ENCODE peak calls at places on chromosomes 13 and 19, in five cellular contexts. J, W, N, H and A are unnamed samples.

GRCh38 chr19:31783592-31783991 is 434.4 kb upstream of the TSHZ3 start:
- DNase-seq in H (no peak), N (no peak), W (no peak), J (no peak), A (no peak)

GRCh38 chr13:20274466-20274865 is 42.3 kb upstream of the GJB6 start:
- DNase-seq in J (no peak), W (no peak), N (no peak), H (no peak), A (no peak)

GRCh38 chr19:29442094-29442493 is 83.7 kb upstream of the VSTM2B start:
- DNase-seq in N (no peak), W (no peak), J (no peak), H (no peak), A (no peak)

GRCh38 chr13:46359731-46360130 is 27.3 kb downstream of the RUBCNL start:
- DNase-seq in W (no peak), H (no peak), J (no peak), N (peak), A (no peak)

GRCh38 chr19:1236566-1236965 is 1.2 kb downstream of the CBARP start:
- DNase-seq in H (no peak), J (peak), N (no peak), W (no peak), A (no peak)

GRCh38 chr19:41265376-41266153 is 1.4 kb downstream of the HNRNPUL1 start:
- DNase-seq in J (peak), H (no peak), N (peak), W (no peak), A (peak)

GRCh38 chr13:77026255-77026782 is 640 bp downstream of the FBXL3 start:
- DNase-seq in H (peak), J (peak), N (peak), W (peak), A (peak)

GRCh38 chr13:30034448-30034795 is 184.0 kb upstream of the UBL3 start:
- DNase-seq in W (no peak), J (no peak), N (no peak), H (no peak), A (no peak)

GRCh38 chr19:43651758-43652545 is 12.3 kb upstream of the CADM4 start:
- DNase-seq in N (peak), W (peak), J (peak), H (no peak), A (peak)

GRCh38 chr13:48426052-48426451 is 13.1 kb upstream of the LPAR6 start:
- DNase-seq in H (no peak), N (no peak), J (no peak), W (no peak), A (no peak)

GRCh38 chr13:30398601-30399072 is 23.7 kb upstream of the UBE2L5 start:
- DNase-seq in J (no peak), N (no peak), W (no peak), H (no peak), A (no peak)

GRCh38 chr13:34128661-34129060 is 310.7 kb downstream of the RFC3 start:
- DNase-seq in J (no peak), H (no peak), W (no peak), N (no peak), A (no peak)

GRCh38 chr13:53165201-53165600 is 136.6 kb downstream of the OLFM4 start:
- DNase-seq in W (no peak), J (no peak), N (no peak), H (no peak), A (no peak)

GRCh38 chr19:30255783-30256509 is 116.2 kb upstream of the ZNF536 start:
- DNase-seq in W (no peak), J (peak), H (no peak), N (no peak), A (no peak)

GRCh38 chr13:28707629-28708427 is 10.9 kb downstream of the SLC46A3 start:
- DNase-seq in N (no peak), H (no peak), W (no peak), J (no peak), A (no peak)

GRCh38 chr19:1809663-1810062 is 2.4 kb downstream of the ATP8B3 start:
- DNase-seq in H (no peak), N (no peak), J (no peak), W (no peak), A (no peak)

GRCh38 chr13:43749503-43749902 is 37.3 kb downstream of the ENOX1 start:
- DNase-seq in J (no peak), W (no peak), H (no peak), N (no peak), A (no peak)

GRCh38 chr19:12948597-12949362 is 3.1 kb downstream of the RAD23A start:
- DNase-seq in H (no peak), N (no peak), J (no peak), W (no peak), A (no peak)

GRCh38 chr19:38527466-38528136 is 90.2 kb downstream of the MAP4K1 start:
- DNase-seq in H (no peak), W (no peak), N (peak), J (no peak), A (no peak)

GRCh38 chr13:42283574-42283973 is 11.6 kb downstream of the AKAP11 start:
- DNase-seq in H (no peak), N (no peak), W (no peak), J (no peak), A (no peak)

GRCh38 chr13:29901714-29902631 is 51.6 kb upstream of the UBL3 start:
- DNase-seq in H (no peak), N (peak), W (peak), J (no peak), A (no peak)

GRCh38 chr13:41546372-41547252 is 89.3 kb downstream of the RGCC start:
- DNase-seq in J (no peak), W (no peak), N (no peak), H (no peak), A (no peak)

GRCh38 chr19:29305268-29305667 is 92.3 kb upstream of the UQCRFS1 start:
- DNase-seq in H (no peak), N (no peak), J (no peak), W (no peak), A (no peak)

GRCh38 chr13:40568672-40569350 is 97.6 kb downstream of the FOXO1 start:
- DNase-seq in H (no peak), N (no peak), W (no peak), J (no peak), A (no peak)

GRCh38 chr13:23322353-23323336 is 110.9 kb downstream of the SACS start:
- DNase-seq in W (no peak), N (no peak), H (no peak), J (no peak), A (no peak)

GRCh38 chr13:47033216-47033615 is 136.4 kb upstream of the HTR2A start:
- DNase-seq in W (no peak), J (no peak), N (no peak), H (no peak), A (no peak)

GRCh38 chr19:1302534-1303239 is 17.0 kb downstream of the EFNA2 start:
- DNase-seq in W (no peak), H (no peak), J (no peak), N (no peak), A (no peak)

GRCh38 chr13:23381877-23382276 is 51.6 kb downstream of the SACS start:
- DNase-seq in J (peak), H (no peak), N (no peak), W (no peak), A (no peak)

GRCh38 chr13:34515201-34515600 is 426.9 kb upstream of the NBEA start:
- DNase-seq in H (no peak), J (no peak), W (no peak), N (no peak), A (no peak)

GRCh38 chr13:31725841-31726240 is 13.5 kb upstream of the RXFP2 start:
- DNase-seq in W (no peak), N (no peak), J (no peak), H (no peak), A (no peak)

GRCh38 chr19:34556500-34556899 is 74.9 kb downstream of the WTIP start:
- DNase-seq in H (no peak), W (no peak), J (no peak), N (peak), A (no peak)

DNA sequence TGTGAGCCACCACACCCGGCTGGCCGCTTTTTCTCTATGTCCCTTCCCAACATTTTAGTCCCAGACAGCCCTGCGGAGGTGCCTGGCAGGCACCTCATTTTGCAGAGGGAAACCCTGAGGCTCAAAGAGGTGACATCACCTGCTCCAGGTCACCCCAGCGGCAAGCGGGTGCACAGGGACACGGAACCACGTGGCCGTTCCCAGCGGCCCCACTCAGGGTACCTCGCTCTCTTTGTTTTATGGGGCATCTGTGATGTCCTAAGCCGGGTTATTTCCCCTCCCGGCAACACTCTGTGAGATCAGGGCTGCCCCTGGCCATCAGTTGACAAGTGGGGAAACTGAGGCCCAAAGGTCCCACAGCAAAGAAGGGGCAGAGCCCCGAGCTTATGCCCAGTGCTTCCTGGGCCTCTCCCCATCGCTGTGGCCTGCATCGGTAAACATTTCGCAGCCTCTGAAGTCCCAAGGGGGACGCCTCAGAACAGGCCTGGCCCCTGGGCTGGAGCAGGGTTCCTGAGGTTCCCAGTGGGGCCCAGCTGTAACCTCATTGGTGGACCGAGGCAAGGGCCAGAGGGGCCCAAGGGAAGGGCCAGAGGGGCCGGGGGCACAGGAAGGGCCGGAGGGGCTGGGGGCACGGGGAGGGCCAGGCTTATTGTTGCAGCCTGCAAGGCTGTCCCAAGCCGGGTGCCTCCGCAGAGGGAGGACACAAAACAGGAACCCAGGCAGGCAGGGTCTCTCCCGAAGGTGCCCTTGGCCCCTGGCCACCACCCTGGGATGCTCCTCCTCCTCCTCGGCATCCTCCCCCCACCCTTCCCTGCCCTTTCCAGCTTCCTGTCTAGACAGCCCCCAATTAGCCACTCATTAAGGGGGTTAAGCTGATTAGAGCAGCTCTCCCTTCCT is 39.0 kb downstream of the SMIM24 start:
- DNase-seq in H (no peak), J (no peak), N (no peak), W (no peak), A (no peak)
- H3K27ac ChIP-seq in H (no peak), J (peak), N (peak), W (no peak), A (peak)

DNA sequence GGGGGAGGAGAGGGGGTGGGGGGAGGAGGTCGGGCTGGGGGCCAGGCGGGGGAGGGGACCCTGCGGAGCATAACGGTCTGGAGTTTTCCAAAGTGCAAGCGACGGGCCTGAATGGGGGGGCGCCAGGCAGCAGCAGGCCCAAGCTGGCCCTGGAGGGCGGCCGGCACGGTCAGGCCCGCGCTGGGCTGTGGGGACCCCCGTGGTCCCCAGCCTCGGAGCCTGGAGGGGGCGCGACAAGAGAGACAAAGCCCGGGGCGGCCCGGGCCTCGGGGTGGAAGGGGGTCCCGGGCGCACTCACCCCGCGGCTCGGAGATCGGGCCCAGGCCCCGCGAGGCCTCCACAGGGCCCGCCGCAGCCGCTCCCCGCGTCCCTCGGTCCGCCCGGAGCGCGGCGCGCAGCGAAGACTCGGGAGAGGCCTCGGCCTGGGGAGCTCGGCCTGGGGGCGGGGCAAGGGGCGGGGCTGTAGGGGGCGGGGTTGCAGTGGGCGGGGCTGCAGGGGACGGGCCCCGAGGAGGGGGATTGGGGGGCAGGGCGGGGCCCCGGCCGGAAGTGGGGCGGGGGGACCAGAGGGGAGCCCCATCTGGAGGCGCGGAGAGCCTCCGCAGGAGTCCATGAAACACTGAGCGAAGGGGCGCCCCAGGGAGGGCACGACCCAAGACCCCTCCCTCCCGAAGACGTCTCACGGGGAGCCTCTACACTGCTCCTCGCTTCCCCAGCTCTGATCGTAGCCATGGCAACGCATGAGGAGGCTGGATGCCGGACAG is 47.6 kb downstream of the PTPRS start:
- DNase-seq in H (peak), N (peak), J (peak), W (peak), A (peak)
- H3K27ac ChIP-seq in H (peak), N (peak), J (peak), W (no peak), A (peak)

GRCh38 chr19:50933640-50934039 is 19.2 kb downstream of the KLK5 start:
- DNase-seq in N (peak), H (no peak), J (no peak), W (no peak), A (no peak)
- H3K27ac ChIP-seq in N (peak), H (no peak), J (no peak), W (no peak), A (no peak)

DNA sequence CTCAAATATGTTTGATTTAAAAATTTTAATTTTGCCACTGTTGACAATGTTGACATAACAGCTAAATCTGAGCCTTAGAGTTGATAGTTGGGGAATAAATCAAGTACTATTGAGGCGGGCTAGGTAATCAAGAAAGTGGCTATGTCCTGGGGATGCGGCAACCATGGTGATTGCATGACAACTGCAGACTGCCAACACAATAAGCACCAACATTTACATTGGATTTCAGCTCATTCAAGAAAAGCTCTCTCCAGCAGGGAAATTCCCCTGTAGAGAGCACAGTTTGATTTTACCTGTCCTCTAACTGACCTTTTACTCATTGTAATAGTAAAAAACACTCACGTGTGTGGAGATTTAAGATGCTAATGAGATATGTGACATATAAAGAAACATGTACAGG is 63.1 kb downstream of the ZNF100 start:
- DNase-seq in H (no peak), J (no peak), N (no peak), W (no peak), A (no peak)
- H3K27ac ChIP-seq in H (no peak), J (no peak), N (no peak), W (no peak), A (no peak)

GRCh38 chr13:99224019-99224418 is 23.4 kb downstream of the UBAC2 start:
- DNase-seq in N (no peak), H (no peak), J (no peak), W (no peak), A (no peak)

GRCh38 chr13:99218969-99219368 is 18.3 kb downstream of the UBAC2 start:
- DNase-seq in J (no peak), H (no peak), N (no peak), W (peak), A (no peak)

GRCh38 chr13:99218545-99218944 is 17.9 kb downstream of the UBAC2 start:
- DNase-seq in N (no peak), H (no peak), W (no peak), J (no peak), A (peak)

GRCh38 chr13:99220199-99220931 is 19.7 kb downstream of the UBAC2 start:
- DNase-seq in H (no peak), N (no peak), W (no peak), J (no peak), A (no peak)

DNA sequence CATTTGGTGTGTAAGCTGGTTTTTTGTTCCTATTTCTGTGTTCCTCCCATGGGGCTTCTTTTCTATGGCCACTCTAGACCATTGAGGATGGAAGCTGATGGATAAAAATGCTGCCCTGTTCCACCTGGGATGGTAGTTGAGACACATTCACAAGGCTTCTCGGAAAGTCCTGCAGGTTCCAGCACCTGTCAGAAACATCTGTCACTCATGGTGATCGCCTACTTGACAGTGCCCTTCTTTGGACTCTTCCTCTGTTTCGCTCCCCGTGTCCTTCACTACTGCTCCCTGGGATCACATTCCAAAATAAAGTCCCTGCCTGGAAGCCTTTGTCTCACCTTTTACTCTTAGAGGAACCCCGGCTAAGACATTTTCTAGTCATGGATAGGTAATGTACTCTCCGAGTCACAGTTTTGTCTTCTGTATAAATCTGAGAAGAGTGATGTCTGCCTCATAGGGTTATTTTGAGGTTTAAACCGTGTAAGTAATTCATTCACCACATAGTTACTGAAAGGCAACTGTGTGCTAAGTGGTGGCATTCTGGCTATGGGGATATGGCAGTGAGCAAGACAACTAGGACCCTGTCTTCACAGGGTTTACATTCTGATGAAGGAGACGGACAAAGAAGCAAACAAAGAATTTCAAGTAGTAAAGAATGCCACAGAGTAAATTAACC is 21.0 kb downstream of the UBAC2 start:
- DNase-seq in J (no peak), H (no peak), W (no peak), N (no peak), A (no peak)
- H3K27ac ChIP-seq in J (no peak), H (no peak), W (peak), N (no peak), A (no peak)